ENCODE peak calls at places on chromosome 3, in eight cellular contexts. One of them, this sample, is unnamed.

GRCh38 chr3:113140876-113141275 is 70.5 kb upstream of the BOC start:
- DNase-seq in head of caudate nucleus: no peak
- DNase-seq in left ventricle myocardium superior: no peak
- DNase-seq in endothelial cell: no peak
- DNase-seq in naive thymus-derived CD4-positive, alpha-beta T cell: no peak
- DNase-seq in dorsolateral prefrontal cortex: no peak
- DNase-seq in activated T-cell treated with anti-CD3 and anti-CD28 coated beads, Interleukin-2, amount 50 U/mL, for 72 hours: peak; percentile 3
- DNase-seq in frontal cortex: no peak
- DNase-seq in this sample: no peak

GRCh38 chr3:195551381-195551978 is 8.4 kb upstream of the PPP1R2 start:
- DNase-seq in head of caudate nucleus: peak; percentile 58
- DNase-seq in left ventricle myocardium superior: peak; percentile 52
- DNase-seq in endothelial cell: no peak
- DNase-seq in naive thymus-derived CD4-positive, alpha-beta T cell: no peak
- DNase-seq in dorsolateral prefrontal cortex: no peak
- DNase-seq in activated T-cell treated with anti-CD3 and anti-CD28 coated beads, Interleukin-2, amount 50 U/mL, for 72 hours: no peak
- DNase-seq in frontal cortex: no peak
- DNase-seq in this sample: no peak

GRCh38 chr3:73399106-73399505 is 225.6 kb downstream of the PDZRN3 start:
- DNase-seq in head of caudate nucleus: no peak
- DNase-seq in left ventricle myocardium superior: no peak
- DNase-seq in endothelial cell: no peak
- DNase-seq in naive thymus-derived CD4-positive, alpha-beta T cell: no peak
- DNase-seq in dorsolateral prefrontal cortex: no peak
- DNase-seq in activated T-cell treated with anti-CD3 and anti-CD28 coated beads, Interleukin-2, amount 50 U/mL, for 72 hours: no peak
- DNase-seq in frontal cortex: no peak
- DNase-seq in this sample: no peak

GRCh38 chr3:61684386-61684785 is 123.0 kb downstream of the PTPRG start:
- DNase-seq in head of caudate nucleus: no peak
- DNase-seq in left ventricle myocardium superior: no peak
- DNase-seq in endothelial cell: no peak
- DNase-seq in naive thymus-derived CD4-positive, alpha-beta T cell: no peak
- DNase-seq in dorsolateral prefrontal cortex: no peak
- DNase-seq in activated T-cell treated with anti-CD3 and anti-CD28 coated beads, Interleukin-2, amount 50 U/mL, for 72 hours: no peak
- DNase-seq in frontal cortex: no peak
- DNase-seq in this sample: no peak

GRCh38 chr3:150240891-150241290 is 167.2 kb upstream of the TSC22D2 start:
- DNase-seq in head of caudate nucleus: no peak
- DNase-seq in left ventricle myocardium superior: no peak
- DNase-seq in endothelial cell: no peak
- DNase-seq in naive thymus-derived CD4-positive, alpha-beta T cell: no peak
- DNase-seq in dorsolateral prefrontal cortex: no peak
- DNase-seq in activated T-cell treated with anti-CD3 and anti-CD28 coated beads, Interleukin-2, amount 50 U/mL, for 72 hours: no peak
- DNase-seq in frontal cortex: no peak
- DNase-seq in this sample: no peak

GRCh38 chr3:70999730-71000129 is 583.8 kb downstream of the FOXP1 start:
- DNase-seq in head of caudate nucleus: no peak
- DNase-seq in left ventricle myocardium superior: no peak
- DNase-seq in endothelial cell: no peak
- DNase-seq in naive thymus-derived CD4-positive, alpha-beta T cell: no peak
- DNase-seq in dorsolateral prefrontal cortex: no peak
- DNase-seq in activated T-cell treated with anti-CD3 and anti-CD28 coated beads, Interleukin-2, amount 50 U/mL, for 72 hours: no peak
- DNase-seq in frontal cortex: no peak
- DNase-seq in this sample: no peak

GRCh38 chr3:160870327-160870726 is 114.3 kb downstream of the PPM1L start:
- DNase-seq in head of caudate nucleus: no peak
- DNase-seq in left ventricle myocardium superior: no peak
- DNase-seq in endothelial cell: no peak
- DNase-seq in naive thymus-derived CD4-positive, alpha-beta T cell: no peak
- DNase-seq in dorsolateral prefrontal cortex: no peak
- DNase-seq in activated T-cell treated with anti-CD3 and anti-CD28 coated beads, Interleukin-2, amount 50 U/mL, for 72 hours: no peak
- DNase-seq in frontal cortex: no peak
- DNase-seq in this sample: no peak

GRCh38 chr3:21533047-21533446 is 218.0 kb downstream of the ZNF385D start:
- DNase-seq in head of caudate nucleus: no peak
- DNase-seq in left ventricle myocardium superior: no peak
- DNase-seq in endothelial cell: no peak
- DNase-seq in naive thymus-derived CD4-positive, alpha-beta T cell: no peak
- DNase-seq in dorsolateral prefrontal cortex: no peak
- DNase-seq in activated T-cell treated with anti-CD3 and anti-CD28 coated beads, Interleukin-2, amount 50 U/mL, for 72 hours: no peak
- DNase-seq in frontal cortex: no peak
- DNase-seq in this sample: no peak

GRCh38 chr3:149382091-149382467 is 4.6 kb upstream of the TM4SF1 start:
- DNase-seq in head of caudate nucleus: no peak
- DNase-seq in left ventricle myocardium superior: no peak
- DNase-seq in endothelial cell: no peak
- DNase-seq in naive thymus-derived CD4-positive, alpha-beta T cell: no peak
- DNase-seq in dorsolateral prefrontal cortex: no peak
- DNase-seq in activated T-cell treated with anti-CD3 and anti-CD28 coated beads, Interleukin-2, amount 50 U/mL, for 72 hours: no peak
- DNase-seq in frontal cortex: no peak
- DNase-seq in this sample: peak; percentile 53

This sample was measured in GM20000.